ENCODE peak calls at places on chromosome X, in eight cellular contexts. N is activated gamma-delta T cell, U is germinal center, M is sigmoid colon, P is uterus, I is HTR-8/SVneo, Q is endothelial cell of umbilical vein, Y is smooth muscle cell of the brain vasculature. E is an unnamed sample.

GRCh38 chrX:134013092-134013497 is 27.7 kb upstream of the GPC3 start:
- DNase-seq in U (no peak), P (peak), Y (no peak), Q (no peak), N (no peak), M (no peak), I (no peak), E (no peak)

GRCh38 chrX:137194164-137194563 is 160.4 kb upstream of the GPR101 start:
- DNase-seq in M (no peak), U (no peak), N (no peak), P (no peak), Y (no peak), Q (peak), I (no peak), E (no peak)

GRCh38 chrX:2627272-2627867 is 63.7 kb upstream of the CD99 start:
- DNase-seq in Y (no peak), N (no peak), Q (peak), U (peak), P (peak), I (peak), M (no peak), E (no peak)

GRCh38 chrX:148441387-148441786 is 59.0 kb upstream of the AFF2 start:
- DNase-seq in Y (no peak), M (no peak), Q (no peak), I (no peak), N (no peak), P (no peak), U (no peak), E (no peak)

GRCh38 chrX:39205467-39205866 is 404.2 kb downstream of the MID1IP1 start:
- DNase-seq in M (no peak), Q (no peak), P (no peak), N (no peak), I (no peak), U (no peak), Y (no peak), E (no peak)

GRCh38 chrX:41808042-41808441 is 84.1 kb downstream of the GPR82 start:
- DNase-seq in U (no peak), Y (no peak), I (no peak), N (no peak), P (no peak), M (no peak), Q (no peak), E (no peak)

GRCh38 chrX:125926295-125926694 is 239.8 kb downstream of the DCAF12L2 start:
- DNase-seq in P (no peak), M (no peak), Q (no peak), Y (no peak), U (no peak), I (no peak), N (no peak), E (no peak)

GRCh38 chrX:84044051-84044450 is 143.9 kb downstream of the RPS6KA6 start:
- DNase-seq in P (no peak), N (no peak), U (no peak), Y (no peak), I (no peak), M (no peak), Q (no peak), E (no peak)

GRCh38 chrX:153829799-153830631 is at the start of gene PDZD4:
- DNase-seq in Y (no peak), Q (no peak), U (no peak), M (peak), N (no peak), P (no peak), I (no peak), E (no peak)

GRCh38 chrX:139293991-139294390 is 236.5 kb upstream of the F9 start:
- DNase-seq in Q (no peak), I (no peak), P (no peak), N (no peak), M (no peak), Y (no peak), U (no peak), E (no peak)

GRCh38 chrX:38279188-38279587 is 48.1 kb downstream of the RPGR start:
- DNase-seq in N (no peak), Q (no peak), P (no peak), M (no peak), I (no peak), U (no peak), Y (no peak), E (no peak)

GRCh38 chrX:3176439-3176820 is 135.2 kb downstream of the ARSF start:
- DNase-seq in U (no peak), Q (no peak), Y (no peak), I (no peak), P (no peak), M (no peak), N (no peak), E (no peak)

GRCh38 chrX:32293962-32294708 is 917.2 kb downstream of the DMD start:
- DNase-seq in Y (no peak), N (no peak), P (no peak), I (no peak), M (no peak), U (no peak), Q (no peak), E (no peak)

GRCh38 chrX:24395775-24396174 is 35.3 kb downstream of the SUPT20HL1 start:
- DNase-seq in N (no peak), Y (peak), U (peak), Q (peak), P (peak), M (no peak), I (peak), E (no peak)

GRCh38 chrX:16978193-16978984 is 31.9 kb downstream of the REPS2 start:
- DNase-seq in U (no peak), Y (no peak), M (no peak), I (no peak), Q (no peak), N (no peak), P (peak), E (no peak)

GRCh38 chrX:17009856-17010650 is 63.6 kb downstream of the REPS2 start:
- DNase-seq in P (no peak), Q (peak), I (no peak), N (no peak), M (no peak), U (no peak), Y (no peak), E (no peak)

GRCh38 chrX:69503228-69503834 is 795 bp upstream of the NALF2 start:
- DNase-seq in I (no peak), P (no peak), Q (no peak), U (no peak), M (no peak), Y (no peak), N (no peak), E (no peak)

GRCh38 chrX:44903107-44903506 is 30.1 kb downstream of the KDM6A start:
- DNase-seq in P (no peak), Y (no peak), N (no peak), U (no peak), Q (peak), M (no peak), I (peak), E (no peak)

GRCh38 chrX:110180176-110180927 is 137.5 kb downstream of the AMMECR1 start:
- DNase-seq in P (peak), I (no peak), Q (peak), M (no peak), N (no peak), Y (no peak), U (no peak), E (no peak)

GRCh38 chrX:140250363-140250762 is 254.5 kb downstream of the SOX3 start:
- DNase-seq in P (no peak), N (no peak), U (no peak), Q (no peak), I (no peak), M (no peak), Y (no peak), E (no peak)

GRCh38 chrX:130531066-130531465 is 129.3 kb downstream of the RBMX2 start:
- DNase-seq in Y (no peak), M (no peak), N (no peak), P (no peak), Q (no peak), U (no peak), I (no peak), E (no peak)

GRCh38 chrX:102154218-102154860 is 1.4 kb downstream of the BEX5 start:
- DNase-seq in M (no peak), I (no peak), U (no peak), Y (no peak), N (no peak), P (no peak), Q (no peak), E (no peak)

GRCh38 chrX:34612036-34612435 is 45.0 kb downstream of the TMEM47 start:
- DNase-seq in I (peak), Y (no peak), Q (peak), P (no peak), N (no peak), M (no peak), U (no peak), E (no peak)

GRCh38 chrX:49155243-49155899 is 7.2 kb upstream of the MAGIX start:
- DNase-seq in M (peak), N (no peak), I (no peak), U (peak), P (peak), Q (peak), Y (no peak), E (peak)

GRCh38 chrX:40933132-40934078 is 151.8 kb upstream of the USP9X start:
- DNase-seq in Y (no peak), P (no peak), N (no peak), U (no peak), M (no peak), Q (peak), I (no peak), E (no peak)

GRCh38 chrX:28697732-28698131 is 110.5 kb downstream of the IL1RAPL1 start:
- DNase-seq in P (no peak), I (no peak), M (no peak), Q (no peak), N (no peak), U (no peak), Y (no peak), E (no peak)

GRCh38 chrX:16310326-16310725 is 143.0 kb downstream of the MAGEB17 start:
- DNase-seq in Y (no peak), I (no peak), M (no peak), Q (no peak), U (no peak), N (no peak), P (no peak), E (no peak)

GRCh38 chrX:84248226-84248625 is 60.2 kb upstream of the RPS6KA6 start:
- DNase-seq in Q (no peak), Y (no peak), U (no peak), P (no peak), I (peak), N (no peak), M (no peak), E (no peak)

GRCh38 chrX:12563121-12563520 is 228.1 kb upstream of the PRPS2 start:
- DNase-seq in U (no peak), P (no peak), I (no peak), N (no peak), Y (no peak), M (no peak), Q (no peak), E (no peak)

GRCh38 chrX:41963348-41963747 is 40.0 kb upstream of the CASK start:
- DNase-seq in Y (no peak), Q (peak), P (no peak), N (no peak), I (no peak), M (no peak), U (no peak), E (no peak)

GRCh38 chrX:85115252-85115651 is 111.6 kb downstream of the APOOL start:
- DNase-seq in Q (no peak), M (no peak), Y (no peak), U (no peak), N (no peak), I (no peak), P (no peak), E (no peak)

GRCh38 chrX:138890491-138890890 is 179.0 kb upstream of the FGF13 start:
- DNase-seq in P (no peak), U (no peak), M (no peak), N (no peak), I (no peak), Y (no peak), Q (no peak), E (no peak)

E was measured in left cardiac atrium.